ENCODE peak calls at places on chromosomes 7 and 10, in seven cellular contexts. G, W, Q, D, T, K and P are unnamed samples.

GRCh38 chr10:20956843-20957242 is 59.7 kb upstream of the NEBL start:
- DNase-seq in G (no peak), W (no peak), Q (no peak), D (no peak), T (no peak), K (no peak), P (no peak)

GRCh38 chr7:48097511-48098231 is 8.6 kb downstream of the UPP1 start:
- DNase-seq in G (peak; percentile 16), W (no peak), Q (no peak), D (peak; percentile 49), T (peak; percentile 42), K (no peak), P (no peak)

GRCh38 chr7:159205833-159206232 is 61.2 kb upstream of the VIPR2 start:
- DNase-seq in G (no peak), W (no peak), Q (no peak), D (no peak), T (no peak), K (no peak), P (no peak)

GRCh38 chr7:26081627-26082026 is 70.4 kb upstream of the NFE2L3 start:
- DNase-seq in G (no peak), W (no peak), Q (no peak), D (no peak), T (no peak), K (no peak), P (no peak)

GRCh38 chr7:104017001-104017400 is 27.5 kb upstream of the RELN start:
- DNase-seq in G (no peak), W (no peak), Q (no peak), D (no peak), T (no peak), K (peak; percentile 48), P (no peak)

GRCh38 chr10:98252451-98252850 is 15.5 kb downstream of the LOXL4 start:
- DNase-seq in G (no peak), W (no peak), Q (no peak), D (no peak), T (no peak), K (no peak), P (no peak)

GRCh38 chr10:44978570-44979280 is at the start of gene DEPP1:
- DNase-seq in G (peak; percentile 14), W (peak; percentile 91), Q (no peak), D (peak; percentile 92), T (peak; percentile 87), K (peak; percentile 95), P (peak; percentile 95)

GRCh38 chr7:36155811-36156361 is 2.8 kb downstream of the EEPD1 start:
- DNase-seq in G (peak; percentile 41), W (peak; percentile 56), Q (no peak), D (peak; percentile 34), T (no peak), K (no peak), P (no peak)

GRCh38 chr7:129646369-129647021 is 35.0 kb downstream of the NRF1 start:
- DNase-seq in G (no peak), W (no peak), Q (no peak), D (no peak), T (no peak), K (no peak), P (no peak)

GRCh38 chr7:77565917-77566316 is 28.8 kb downstream of the PTPN12 start:
- DNase-seq in G (no peak), W (no peak), Q (no peak), D (peak; percentile 71), T (peak; percentile 60), K (peak; percentile 80), P (no peak)

GRCh38 chr10:43344051-43344450 is 27.4 kb upstream of the FXYD4 start:
- DNase-seq in G (no peak), W (no peak), Q (no peak), D (no peak), T (no peak), K (no peak), P (no peak)

GRCh38 chr7:1949681-1950055 is 279.6 kb downstream of the ELFN1 start:
- DNase-seq in G (no peak), W (no peak), Q (no peak), D (no peak), T (no peak), K (no peak), P (peak; percentile 61)

GRCh38 chr7:66050990-66051424 is 24.6 kb upstream of the ASL start:
- DNase-seq in G (no peak), W (no peak), Q (no peak), D (peak; percentile 100), T (peak; percentile 78), K (peak; percentile 98), P (no peak)

GRCh38 chr7:74344128-74344496 is 54.9 kb downstream of the CLIP2 start:
- DNase-seq in G (no peak), W (no peak), Q (no peak), D (no peak), T (no peak), K (peak; percentile 59), P (no peak)

GRCh38 chr7:131212114-131212513 is 115.6 kb upstream of the MKLN1 start:
- DNase-seq in G (no peak), W (no peak), Q (no peak), D (no peak), T (no peak), K (peak; percentile 50), P (no peak)

GRCh38 chr10:17616403-17617030 is 657 bp downstream of the HACD1 start:
- DNase-seq in G (peak; percentile 43), W (peak; percentile 85), Q (peak; percentile 27), D (peak; percentile 69), T (peak; percentile 90), K (peak; percentile 74), P (peak; percentile 95)

GRCh38 chr7:150340024-150340749 is 1.2 kb downstream of the RARRES2 start:
- DNase-seq in G (no peak), W (no peak), Q (no peak), D (peak; percentile 80), T (peak; percentile 72), K (peak; percentile 86), P (no peak)

GRCh38 chr10:11663763-11664555 is 52.5 kb upstream of the USP6NL start:
- DNase-seq in G (no peak), W (no peak), Q (no peak), D (no peak), T (no peak), K (no peak), P (no peak)

GRCh38 chr7:1302936-1303335 is 70.3 kb downstream of the UNCX start:
- DNase-seq in G (no peak), W (no peak), Q (no peak), D (peak; percentile 12), T (no peak), K (no peak), P (no peak)

GRCh38 chr10:114181971-114182370 is 2.8 kb downstream of the TDRD1 start:
- DNase-seq in G (no peak), W (peak; percentile 24), Q (no peak), D (no peak), T (no peak), K (no peak), P (no peak)

GRCh38 chr10:6056411-6057135 is 5.6 kb downstream of the IL2RA start:
- DNase-seq in G (no peak), W (no peak), Q (peak; percentile 16), D (no peak), T (no peak), K (no peak), P (no peak)

GRCh38 chr7:74019149-74019548 is 8.8 kb upstream of the ELN start:
- DNase-seq in G (no peak), W (no peak), Q (no peak), D (no peak), T (no peak), K (no peak), P (no peak)

GRCh38 chr10:97040706-97041105 is 145.1 kb downstream of the SLIT1 start:
- DNase-seq in G (no peak), W (no peak), Q (no peak), D (no peak), T (no peak), K (no peak), P (no peak)

GRCh38 chr10:121459765-121460453 is 138.3 kb downstream of the FGFR2 start:
- DNase-seq in G (no peak), W (no peak), Q (no peak), D (peak; percentile 29), T (no peak), K (peak; percentile 36), P (peak; percentile 65)

GRCh38 chr7:151399305-151399601 is 10.6 kb downstream of the WDR86 start:
- DNase-seq in G (no peak), W (no peak), Q (no peak), D (no peak), T (no peak), K (no peak), P (no peak)

GRCh38 chr7:86844608-86845007 is 200.9 kb downstream of the GRM3 start:
- DNase-seq in G (no peak), W (no peak), Q (no peak), D (no peak), T (no peak), K (no peak), P (no peak)

GRCh38 chr10:111129348-111129747 is 52.5 kb downstream of the ADRA2A start:
- DNase-seq in G (no peak), W (peak; percentile 42), Q (no peak), D (peak; percentile 60), T (peak; percentile 69), K (no peak), P (no peak)

GRCh38 chr7:121140790-121141189 is 152.3 kb downstream of the CPED1 start:
- DNase-seq in G (no peak), W (no peak), Q (no peak), D (no peak), T (no peak), K (no peak), P (no peak)

GRCh38 chr7:126157391-126157790 is 1095.3 kb downstream of the GRM8 start:
- DNase-seq in G (no peak), W (no peak), Q (no peak), D (no peak), T (no peak), K (no peak), P (no peak)

GRCh38 chr7:23558303-23558702 is 26.5 kb upstream of the TRA2A start:
- DNase-seq in G (no peak), W (no peak), Q (no peak), D (no peak), T (no peak), K (no peak), P (no peak)

GRCh38 chr7:131219277-131220041 is 108.2 kb upstream of the MKLN1 start:
- DNase-seq in G (no peak), W (peak; percentile 41), Q (no peak), D (no peak), T (no peak), K (peak; percentile 30), P (no peak)

GRCh38 chr10:6494934-6495592 is 85.0 kb downstream of the PRKCQ start:
- DNase-seq in G (peak; percentile 93), W (no peak), Q (peak; percentile 30), D (no peak), T (no peak), K (no peak), P (no peak)

GRCh38 chr7:117399820-117400422 is 27.4 kb downstream of the ASZ1 start:
- DNase-seq in G (no peak), W (no peak), Q (no peak), D (no peak), T (peak; percentile 29), K (peak; percentile 21), P (no peak)